ENCODE peak calls at places on chromosome 1, in nine cellular contexts. P is RWPE1; A is colonic mucosa; O is WERI-Rb-1; N is brain microvascular endothelial cell; L is osteoblast; V is CD8-positive, alpha-beta T cell; W is AG04450; C is neural progenitor cell. H is an unnamed sample.

GRCh38 chr1:116127123-116127847 is 16.1 kb downstream of the MAB21L3 start:
- DNase-seq in P (no peak), A (no peak), O (no peak), N (no peak), L (no peak), V (no peak), W (no peak), C (no peak), H (no peak)

GRCh38 chr1:41560496-41560895 is 76.0 kb upstream of the EDN2 start:
- DNase-seq in P (no peak), A (no peak), O (no peak), N (no peak), L (no peak), V (no peak), W (no peak), C (no peak), H (peak; percentile 24)

GRCh38 chr1:79259390-79260336 is 253.1 kb upstream of the ADGRL4 start:
- DNase-seq in P (peak; percentile 42), A (no peak), O (no peak), N (no peak), L (peak; percentile 57), V (no peak), W (peak; percentile 7), C (peak; percentile 27), H (no peak)

GRCh38 chr1:49307452-49307851 is 530.8 kb upstream of the BEND5 start:
- DNase-seq in P (no peak), A (no peak), O (no peak), N (no peak), L (no peak), V (no peak), W (no peak), C (no peak), H (no peak)

GRCh38 chr1:13820456-13820855 is 120.5 kb downstream of the PRDM2 start:
- DNase-seq in P (no peak), A (no peak), O (no peak), N (no peak), L (no peak), V (no peak), W (no peak), C (no peak), H (no peak)

GRCh38 chr1:111197598-111198289 is 2.7 kb downstream of the DENND2D start:
- DNase-seq in P (no peak), A (peak; percentile 42), O (peak; percentile 59), N (peak; percentile 33), L (no peak), V (peak; percentile 61), W (no peak), C (peak; percentile 64), H (peak; percentile 91)

GRCh38 chr1:115364044-115364775 is 26.2 kb upstream of the NGF start:
- DNase-seq in P (no peak), A (no peak), O (no peak), N (peak; percentile 65), L (peak; percentile 83), V (no peak), W (peak; percentile 48), C (no peak), H (no peak)

GRCh38 chr1:206011057-206011456 is 7.9 kb upstream of the RAB7B start:
- DNase-seq in P (no peak), A (no peak), O (peak; percentile 41), N (no peak), L (no peak), V (no peak), W (no peak), C (no peak), H (no peak)

GRCh38 chr1:232467073-232467760 is 162.7 kb downstream of the SIPA1L2 start:
- DNase-seq in P (no peak), A (no peak), O (no peak), N (no peak), L (no peak), V (no peak), W (no peak), C (no peak), H (no peak)

GRCh38 chr1:210223174-210223904 is 9.3 kb upstream of the SERTAD4 start:
- DNase-seq in P (no peak), A (peak; percentile 59), O (no peak), N (no peak), L (no peak), V (no peak), W (no peak), C (no peak), H (no peak)

GRCh38 chr1:167629681-167630567 is at the start of gene RCSD1:
- DNase-seq in P (peak; percentile 21), A (no peak), O (no peak), N (no peak), L (peak; percentile 92), V (peak; percentile 53), W (no peak), C (peak; percentile 56), H (peak; percentile 73)

GRCh38 chr1:207644852-207645631 is at the start of gene CR1L:
- DNase-seq in P (peak; percentile 80), A (peak; percentile 77), O (peak; percentile 50), N (peak; percentile 40), L (peak; percentile 80), V (peak; percentile 58), W (no peak), C (peak; percentile 53), H (peak; percentile 60)

GRCh38 chr1:230851291-230851691 is 17.0 kb downstream of the C1orf198 start:
- DNase-seq in P (no peak), A (no peak), O (no peak), N (peak; percentile 61), L (no peak), V (no peak), W (no peak), C (peak; percentile 58), H (peak; percentile 82)

DNA sequence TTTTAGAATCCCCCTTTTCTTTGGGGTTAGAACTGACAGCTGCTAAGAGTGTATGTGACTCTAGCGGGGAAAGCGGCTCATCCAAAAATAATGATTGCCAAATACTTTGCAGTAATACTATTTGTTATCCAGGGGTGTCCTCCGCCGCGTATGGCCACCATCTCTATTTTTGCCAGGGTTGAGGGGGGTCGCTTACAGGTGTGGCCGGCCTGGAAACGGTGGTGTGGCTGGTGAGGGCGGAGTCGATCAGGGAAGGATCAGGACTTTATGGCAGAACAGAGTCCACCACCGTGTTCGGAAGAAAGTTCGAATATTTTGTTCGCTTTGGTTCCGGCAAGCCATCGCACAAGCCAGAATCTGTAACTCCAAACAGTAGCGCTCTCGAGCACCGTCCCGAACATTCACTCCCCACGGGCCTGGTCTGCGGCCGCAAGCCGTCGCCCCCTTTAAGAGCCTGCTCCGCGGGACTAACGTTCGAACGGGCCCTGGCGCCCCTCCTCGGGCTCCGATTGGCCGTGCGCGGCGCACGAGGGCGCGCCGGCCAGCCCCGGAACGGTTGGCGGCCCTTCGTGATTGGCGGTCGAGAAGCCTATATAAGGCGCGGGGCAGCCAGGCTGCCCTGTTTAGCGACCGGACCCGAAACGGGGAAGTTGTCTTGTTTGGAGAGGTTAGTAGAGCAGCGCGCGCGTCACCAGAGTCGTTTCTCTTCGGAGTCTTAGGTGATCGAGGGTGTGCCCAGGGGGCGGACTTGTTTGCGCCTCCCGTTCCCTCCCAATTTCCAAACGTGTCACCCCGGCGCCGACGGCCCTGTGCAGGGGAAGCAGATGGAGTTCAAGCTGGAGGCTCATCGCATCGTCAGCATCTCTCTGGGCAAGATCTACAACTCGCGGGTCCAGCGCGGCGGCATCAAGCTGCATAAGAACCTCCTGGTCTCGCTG is at the start of gene IER5:
- DNase-seq in P (peak; percentile 93), A (peak; percentile 99), O (peak; percentile 85), N (peak; percentile 91), L (peak; percentile 97), V (peak; percentile 93), W (peak; percentile 85), C (peak; percentile 97), H (peak; percentile 99)
- TF ChIP-seq CTCF in P (no peak), A (no peak), O (no peak), N (no peak), L (no peak), V (no peak), W (no peak), C (no peak), H (no peak)

DNA sequence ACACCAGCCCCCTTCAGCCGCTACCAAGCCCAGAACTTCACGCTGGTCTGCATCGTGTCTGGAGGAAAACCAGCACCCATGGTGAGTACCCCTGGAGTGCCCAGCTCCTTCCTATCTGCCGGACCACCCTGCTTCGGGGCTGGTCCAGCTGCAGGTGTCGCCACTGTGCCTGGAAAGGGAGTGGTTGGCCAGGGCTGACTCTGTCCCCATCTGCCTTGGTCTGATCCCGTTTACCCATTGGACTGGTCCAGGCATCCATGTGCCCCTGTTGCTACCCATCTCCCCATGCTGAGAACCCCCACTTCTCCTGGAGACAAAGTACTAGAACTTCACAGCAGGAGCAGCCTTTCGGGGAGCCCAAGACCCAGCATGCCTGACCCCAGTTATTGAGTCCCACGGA is 118.6 kb upstream of the KLHDC7A start:
- DNase-seq in P (no peak), A (no peak), O (no peak), N (no peak), L (no peak), V (no peak), W (no peak), C (no peak), H (no peak)
- H3K27ac ChIP-seq in P (no peak overlapping the region), A (no peak overlapping the region), O (no peak overlapping the region), N (no peak overlapping the region), L (no peak overlapping the region), V (no peak overlapping the region), W (no peak overlapping the region), C (no peak overlapping the region), H (no peak overlapping the region)

DNA sequence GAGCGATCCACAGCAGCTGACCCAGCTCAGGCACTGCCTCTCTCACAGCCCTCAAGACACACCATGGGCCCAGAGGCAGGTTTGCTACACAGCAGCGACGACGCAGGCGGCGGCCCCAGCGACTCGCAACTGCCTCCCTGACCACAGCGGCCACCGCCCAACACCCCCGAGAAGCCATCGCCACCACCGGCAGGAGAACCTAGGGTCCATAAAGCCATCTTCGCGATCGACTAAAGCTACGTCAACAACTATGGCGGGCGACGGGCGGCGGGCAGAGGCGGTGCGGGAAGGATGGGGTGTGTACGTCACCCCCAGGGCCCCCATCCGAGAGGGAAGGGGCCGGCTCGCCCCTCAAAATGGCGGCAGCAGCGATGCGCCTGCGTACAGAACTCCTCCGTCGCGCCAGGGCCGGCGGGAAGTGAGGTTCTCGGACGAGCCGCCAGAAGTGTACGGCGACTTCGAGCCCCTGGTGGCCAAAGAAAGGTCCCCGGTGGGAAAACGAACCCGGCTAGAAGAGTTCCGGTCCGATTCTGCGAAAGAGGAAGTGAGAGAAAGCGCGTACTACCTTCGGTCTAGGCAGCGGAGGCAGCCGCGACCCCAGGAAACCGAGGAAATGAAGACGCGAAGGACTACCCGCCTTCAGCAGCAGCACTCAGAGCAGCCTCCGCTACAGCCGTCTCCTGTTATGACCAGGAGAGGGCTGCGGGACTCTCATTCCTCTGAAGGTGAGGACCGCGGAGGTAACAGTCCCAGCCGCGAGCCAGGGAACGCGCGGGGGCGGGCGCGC is at the start of gene TOR1AIP1:
- DNase-seq in P (peak; percentile 90), A (peak; percentile 96), O (peak; percentile 99), N (peak; percentile 95), L (peak; percentile 95), V (peak; percentile 95), W (peak; percentile 96), C (peak; percentile 99), H (peak; percentile 99)
- TF ChIP-seq CTCF in P (no peak), A (peak; percentile 47), O (peak; percentile 31), N (peak; percentile 65), L (no peak), V (peak; percentile 41), W (peak; percentile 58), C (peak; percentile 44), H (peak; percentile 66)

GRCh38 chr1:39107891-39108290 is 81.7 kb downstream of the NDUFS5 start:
- DNase-seq in P (no peak), A (no peak), O (no peak), N (no peak), L (peak; percentile 41), V (no peak), W (no peak), C (no peak), H (no peak)
- H3K27ac ChIP-seq in P (no peak overlapping the region), A (peak overlapping the region; percentile 95), O (no peak overlapping the region), N (peak overlapping the region; percentile 11), L (peak overlapping the region; percentile 87), V (no peak overlapping the region), W (peak overlapping the region; percentile 65), C (peak overlapping the region; percentile 97), H (peak overlapping the region; percentile 95)